ENCODE peak calls at places on chromosome 7, in seven cellular contexts. I, R, D, U, E, V and X are unnamed samples.

GRCh38 chr7:118195837-118196474 is 12.0 kb downstream of the LSM8 start:
- DNase-seq in I (peak), U (peak), V (no peak), D (peak), R (peak), E (peak), X (peak)

GRCh38 chr7:112207106-112207592 is 654 bp downstream of the ZNF277 start:
- DNase-seq in R (no peak), U (no peak), V (no peak), I (peak), D (no peak), E (no peak), X (no peak)

GRCh38 chr7:150956395-150957118 is 21.6 kb downstream of the KCNH2 start:
- DNase-seq in E (no peak), I (peak), V (no peak), U (no peak), R (no peak), D (no peak), X (no peak)

GRCh38 chr7:158404031-158404761 is 183.4 kb downstream of the PTPRN2 start:
- DNase-seq in R (no peak), V (no peak), U (no peak), D (no peak), I (no peak), E (no peak), X (no peak)

GRCh38 chr7:80185571-80185970 is 50.9 kb downstream of the GNAI1 start:
- DNase-seq in E (no peak), D (no peak), U (no peak), R (no peak), I (no peak), V (no peak), X (no peak)

GRCh38 chr7:127986581-127987461 is 44.4 kb downstream of the LRRC4 start:
- DNase-seq in R (no peak), V (no peak), E (no peak), I (peak), U (no peak), D (no peak), X (no peak)

GRCh38 chr7:48708635-48709034 is 215.7 kb upstream of the CDC14C start:
- DNase-seq in E (no peak), I (no peak), R (peak), D (peak), U (no peak), V (no peak), X (peak)

GRCh38 chr7:64887756-64888508 is 15.1 kb upstream of the ZNF273 start:
- DNase-seq in U (no peak), R (no peak), I (peak), E (peak), D (no peak), V (no peak), X (no peak)

GRCh38 chr7:77734590-77735421 is 38.5 kb downstream of the RSBN1L start:
- DNase-seq in D (peak), V (no peak), U (no peak), I (peak), E (no peak), R (no peak), X (no peak)

GRCh38 chr7:137591444-137591843 is 247.9 kb upstream of the PTN start:
- DNase-seq in R (no peak), U (no peak), I (peak), V (no peak), D (peak), E (no peak), X (no peak)

GRCh38 chr7:43764039-43764789 is 5.7 kb downstream of the BLVRA start:
- DNase-seq in D (no peak), I (peak), R (no peak), U (peak), V (no peak), E (peak), X (no peak)